ENCODE peak calls at places on chromosome 14, in ten cellular contexts. G, E, O, I, M, W, T, A, V and F are unnamed samples.

GRCh38 chr14:25094171-25094907 is 44.4 kb upstream of the STXBP6 start:
- DNase-seq in G (no peak), E (no peak), O (no peak), I (no peak), M (no peak), W (no peak), T (no peak), A (no peak), V (no peak), F (no peak)

GRCh38 chr14:91246051-91246852 is 1.7 kb upstream of the GPR68 start:
- DNase-seq in G (no peak), E (no peak), O (no peak), I (peak; percentile 14), M (no peak), W (no peak), T (no peak), A (no peak), V (no peak), F (peak; percentile 29)

GRCh38 chr14:78170203-78170602 is at the start of gene NRXN3:
- DNase-seq in G (no peak), E (no peak), O (peak; percentile 16), I (no peak), M (no peak), W (no peak), T (peak; percentile 76), A (no peak), V (peak; percentile 34), F (no peak)

GRCh38 chr14:25121342-25122129 is 71.6 kb upstream of the STXBP6 start:
- DNase-seq in G (no peak), E (no peak), O (peak; percentile 53), I (no peak), M (peak; percentile 73), W (no peak), T (no peak), A (no peak), V (no peak), F (no peak)

GRCh38 chr14:78638926-78639325 is 468.8 kb downstream of the NRXN3 start:
- DNase-seq in G (no peak), E (no peak), O (no peak), I (no peak), M (no peak), W (no peak), T (no peak), A (no peak), V (no peak), F (no peak)

GRCh38 chr14:33393155-33393894 is 454.6 kb downstream of the NPAS3 start:
- DNase-seq in G (no peak), E (no peak), O (no peak), I (no peak), M (no peak), W (no peak), T (no peak), A (no peak), V (no peak), F (no peak)

GRCh38 chr14:100334904-100335303 is 11.8 kb downstream of the SLC25A47 start:
- DNase-seq in G (no peak), E (no peak), O (no peak), I (peak; percentile 33), M (no peak), W (peak; percentile 12), T (no peak), A (no peak), V (no peak), F (no peak)

GRCh38 chr14:45204241-45204640 is 48.8 kb downstream of the MIS18BP1 start:
- DNase-seq in G (no peak), E (no peak), O (no peak), I (no peak), M (no peak), W (no peak), T (no peak), A (no peak), V (no peak), F (no peak)

DNA sequence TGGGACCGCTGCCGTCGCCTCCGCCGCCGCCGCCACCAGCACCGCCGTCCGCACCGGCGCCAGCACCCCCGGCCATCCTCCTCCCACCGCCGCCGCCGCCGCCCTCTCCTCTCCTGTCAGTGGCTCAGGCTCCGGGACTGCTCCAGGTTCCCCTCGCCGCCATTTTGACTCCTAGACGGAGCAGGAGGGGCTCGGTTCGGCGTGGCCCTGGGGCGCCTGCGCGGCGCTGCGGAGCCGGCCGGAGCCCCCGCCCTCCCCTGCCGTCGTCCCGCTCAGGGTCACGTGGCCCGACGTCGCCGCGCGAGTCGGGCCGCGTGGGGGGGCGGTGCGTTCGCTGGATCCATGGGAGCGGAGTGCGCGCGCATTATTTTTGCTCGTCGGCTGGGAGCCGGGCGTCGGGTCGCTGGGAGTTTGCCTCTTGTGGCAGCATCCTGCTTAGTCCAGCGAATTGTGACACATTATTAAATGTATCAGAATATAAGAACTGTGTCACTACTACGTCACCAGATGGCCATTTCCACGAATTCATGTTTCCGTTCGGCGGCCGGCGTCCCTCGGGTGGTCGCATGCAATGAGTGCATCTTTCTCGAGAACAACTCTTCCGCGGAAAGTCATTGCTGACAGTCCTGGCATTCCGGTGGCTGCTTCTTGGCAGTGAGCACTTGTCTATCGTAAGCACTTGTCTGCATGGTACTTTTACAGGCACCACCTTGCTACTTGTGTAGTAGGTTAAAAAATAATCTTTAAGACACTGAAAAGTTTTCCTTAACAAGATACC is at the start of gene BTBD7:
- DNase-seq in G (peak; percentile 99), E (peak; percentile 89), O (peak; percentile 96), I (peak; percentile 97), M (peak; percentile 65), W (peak; percentile 95), T (peak; percentile 91), A (peak; percentile 93), V (peak; percentile 96), F (peak; percentile 95)
- TF ChIP-seq CTCF in G (no peak), E (no peak), O (no peak), I (peak; percentile 14), M (peak; percentile 29), W (no peak), T (no peak), A (no peak), V (peak; percentile 56), F (no peak)

DNA sequence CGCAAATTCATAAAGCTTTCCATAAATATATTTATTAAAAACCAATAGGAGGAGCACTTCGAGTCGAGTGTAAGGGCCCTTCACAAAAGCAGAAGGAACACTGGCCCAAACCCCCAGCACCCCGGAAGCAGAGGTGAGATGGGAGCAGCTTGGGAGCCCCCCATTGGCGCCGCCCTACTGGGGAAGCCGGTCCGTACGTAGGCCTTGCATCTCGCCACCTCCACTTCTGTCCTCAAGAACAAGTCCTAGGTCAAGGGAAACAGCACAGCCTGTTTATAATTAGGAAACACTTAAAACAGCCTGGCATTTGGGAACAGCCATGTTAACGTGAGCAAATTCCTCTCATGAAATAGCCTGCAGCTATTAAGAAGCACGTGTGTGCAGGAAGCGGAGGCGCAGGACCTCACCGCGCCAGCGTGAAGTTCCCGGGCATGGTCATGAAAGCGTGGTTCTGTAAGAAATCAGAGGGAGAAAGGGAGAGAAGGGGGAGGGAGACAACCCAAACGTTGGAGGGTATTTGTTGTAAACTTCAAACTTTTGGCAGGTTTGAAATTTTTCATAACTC is 7.7 kb downstream of the ANKRD9 start:
- DNase-seq in G (no peak), E (no peak), O (no peak), I (no peak), M (no peak), W (no peak), T (peak; percentile 67), A (no peak), V (no peak), F (no peak)
- TF ChIP-seq CTCF in G (no peak), E (no peak), O (peak; percentile 15), I (no peak), M (peak; percentile 8), W (peak; percentile 8), T (peak; percentile 21), A (no peak), V (peak; percentile 26), F (no peak)

GRCh38 chr14:73058923-73059311 is 583 bp downstream of the RBM25 start:
- DNase-seq in G (peak; percentile 58), E (no peak), O (peak; percentile 39), I (peak; percentile 50), M (no peak), W (no peak), T (peak; percentile 18), A (peak; percentile 39), V (no peak), F (peak; percentile 53)

GRCh38 chr14:73055251-73055650 is 3.1 kb upstream of the RBM25 start:
- DNase-seq in G (no peak), E (no peak), O (no peak), I (no peak), M (no peak), W (no peak), T (no peak), A (no peak), V (no peak), F (no peak)

GRCh38 chr14:73057939-73058223 is 453 bp upstream of the RBM25 start:
- DNase-seq in G (no peak), E (no peak), O (no peak), I (no peak), M (no peak), W (no peak), T (no peak), A (no peak), V (no peak), F (no peak)

GRCh38 chr14:73059326-73059725 is 992 bp downstream of the RBM25 start:
- DNase-seq in G (no peak), E (no peak), O (peak; percentile 30), I (no peak), M (no peak), W (no peak), T (no peak), A (no peak), V (no peak), F (no peak)

DNA sequence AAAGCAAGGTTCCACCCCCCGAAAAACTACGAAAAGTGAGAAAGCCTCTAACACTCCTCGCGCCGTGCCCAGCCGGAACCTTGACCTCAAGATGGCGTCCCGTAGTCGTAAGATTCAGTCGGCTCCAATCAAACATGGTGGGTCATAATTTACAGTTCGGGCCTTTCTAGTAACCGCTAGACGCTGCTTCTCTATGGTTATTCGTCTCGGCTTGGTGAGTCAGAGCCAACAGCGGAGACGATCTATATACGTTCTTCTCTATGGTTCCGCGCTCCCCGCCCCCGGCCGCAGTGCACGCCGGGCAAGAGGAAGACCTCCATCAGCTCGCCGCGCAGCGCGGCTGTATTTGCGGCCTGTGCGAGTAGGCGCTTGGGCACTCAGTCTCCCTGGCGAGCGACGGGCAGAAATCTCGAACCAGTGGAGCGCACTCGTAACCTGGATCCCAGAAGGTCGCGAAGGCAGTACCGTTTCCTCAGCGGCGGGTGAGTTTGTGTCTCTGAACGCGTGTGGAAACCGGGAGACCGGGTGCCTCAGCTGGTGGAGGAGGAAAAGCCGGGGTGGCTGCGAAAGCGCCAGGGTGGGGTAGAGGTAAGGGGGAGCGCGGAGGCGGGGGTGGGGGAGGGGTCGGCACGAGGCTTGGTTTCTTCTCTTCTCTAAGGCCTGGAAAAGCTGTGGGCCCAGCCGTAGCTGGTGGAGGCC is at the start of gene RBM25:
- DNase-seq in G (peak; percentile 92), E (peak; percentile 86), O (peak; percentile 99), I (peak; percentile 98), M (peak; percentile 97), W (peak; percentile 96), T (peak; percentile 96), A (peak; percentile 96), V (peak; percentile 94), F (peak; percentile 99)
- TF ChIP-seq CTCF in G (no peak), E (no peak), O (no peak), I (no peak), M (no peak), W (no peak), T (no peak), A (no peak), V (no peak), F (no peak)

DNA sequence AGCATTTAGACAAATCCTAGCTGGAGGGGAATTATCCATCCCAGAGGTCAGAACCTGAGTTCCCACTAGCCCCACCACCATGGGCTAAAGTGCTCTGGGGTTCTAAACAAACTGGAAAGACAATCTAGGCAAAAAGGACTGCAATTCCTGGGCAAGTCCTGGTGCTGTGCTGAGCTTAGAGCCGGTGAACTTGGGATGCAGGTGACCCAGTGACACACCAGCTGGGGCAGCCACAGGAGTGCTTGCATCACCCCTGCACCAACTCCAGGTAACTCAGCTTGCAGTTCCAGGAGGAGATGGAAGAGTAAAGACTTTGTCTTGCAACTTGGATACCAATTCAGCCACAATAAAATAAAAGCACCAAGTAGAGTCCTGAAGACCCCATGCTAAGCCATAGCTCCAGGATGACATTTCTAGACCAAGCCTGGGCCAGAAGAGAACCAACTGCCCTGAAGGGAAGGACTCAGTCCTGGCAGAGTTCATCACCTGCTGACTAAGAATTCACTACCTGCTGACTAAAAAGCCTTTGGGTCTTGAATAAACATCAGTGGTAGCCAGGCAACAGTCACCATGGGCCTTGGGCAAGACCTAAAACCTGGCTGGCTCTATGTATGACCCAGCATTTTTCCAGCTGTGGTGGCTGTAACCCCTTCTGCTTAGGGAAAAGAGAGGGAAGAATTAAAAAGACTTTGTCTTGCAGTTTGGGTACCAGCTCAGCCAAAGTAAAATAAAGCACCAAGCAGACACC is 223.4 kb upstream of the DIO2 start:
- DNase-seq in G (no peak), E (no peak), O (peak; percentile 70), I (no peak), M (no peak), W (no peak), T (no peak), A (no peak), V (no peak), F (peak; percentile 70)
- TF ChIP-seq CTCF in G (no peak), E (no peak), O (no peak), I (no peak), M (no peak), W (no peak), T (no peak), A (no peak), V (no peak), F (no peak)